ENCODE peak calls at places on chromosome 9, in nine cellular contexts. A is mesendoderm, M is kidney epithelial cell, T is upper lobe of right lung, Z is GM06990, X is left ventricle myocardium inferior, U is breast epithelium, R is cardiac muscle cell, L is sigmoid colon. K is an unnamed sample. For H3K36me3, the result is how much of the 10 kb centered on the place peaks cover.

GRCh38 chr9:82457281-82457680 is 468.7 kb downstream of the SPATA31D1 start:
- DNase-seq in X (no peak), T (no peak), L (no peak), M (no peak), Z (no peak), U (no peak), R (no peak), A (no peak), K (no peak)

GRCh38 chr9:85425153-85425611 is 316.6 kb downstream of the AGTPBP1 start:
- DNase-seq in Z (peak), L (no peak), A (peak), M (peak), U (no peak), R (peak), X (peak), T (peak), K (peak)

GRCh38 chr9:19376931-19377330 is 3.1 kb downstream of the RPS6 start:
- DNase-seq in T (no peak), X (no peak), Z (no peak), M (no peak), R (no peak), U (no peak), L (no peak), A (no peak), K (no peak)

GRCh38 chr9:76932778-76933177 is 26.9 kb upstream of the PRUNE2 start:
- DNase-seq in X (no peak), L (no peak), U (no peak), A (peak), M (no peak), T (no peak), R (peak), Z (no peak), K (no peak)

GRCh38 chr9:114884787-114885452 is 45.5 kb downstream of the TNFSF8 start:
- DNase-seq in A (no peak), Z (no peak), X (no peak), L (no peak), M (no peak), R (no peak), T (no peak), U (no peak), K (no peak)

GRCh38 chr9:126791406-126792230 is 13.2 kb upstream of the ZBTB43 start:
- DNase-seq in X (no peak), L (peak), U (no peak), M (peak), A (peak), Z (no peak), T (peak), R (no peak), K (no peak)

GRCh38 chr9:109771084-109771483 is 8.9 kb upstream of the PALM2AKAP2 start:
- DNase-seq in M (peak), L (no peak), A (peak), Z (no peak), R (peak), T (no peak), U (no peak), X (no peak), K (peak)

GRCh38 chr9:133769511-133770075 is 31.4 kb upstream of the SARDH start:
- DNase-seq in X (no peak), Z (no peak), M (no peak), T (peak), R (no peak), L (peak), U (peak), A (no peak), K (no peak)

GRCh38 chr9:20408513-20408912 is 213.8 kb downstream of the MLLT3 start:
- DNase-seq in T (no peak), U (no peak), L (no peak), Z (no peak), R (no peak), X (no peak), M (no peak), A (peak), K (peak)

GRCh38 chr9:116027511-116027910 is 126.1 kb upstream of the PAPPA start:
- DNase-seq in U (no peak), A (no peak), R (no peak), X (no peak), M (peak), T (no peak), Z (no peak), L (no peak), K (no peak)

GRCh38 chr9:76453785-76454184 is 5.2 kb upstream of the GCNT1 start:
- DNase-seq in T (no peak), X (no peak), R (no peak), U (no peak), Z (no peak), M (no peak), A (no peak), L (no peak), K (no peak)

GRCh38 chr9:15501179-15501578 is 9.6 kb downstream of the PSIP1 start:
- DNase-seq in L (no peak), A (no peak), M (no peak), Z (no peak), T (no peak), R (no peak), U (no peak), X (no peak), K (no peak)

GRCh38 chr9:35689601-35690446 is at the start of gene TPM2:
- DNase-seq in Z (no peak), T (no peak), L (peak), X (peak), U (peak), R (peak), M (no peak), A (peak), K (peak)

GRCh38 chr9:36006541-36006940 is 30.2 kb upstream of the RECK start:
- DNase-seq in U (no peak), T (no peak), L (no peak), X (no peak), A (no peak), Z (no peak), M (no peak), R (no peak), K (no peak)

GRCh38 chr9:124326378-124326777 is 68.6 kb downstream of the NEK6 start:
- DNase-seq in L (no peak), R (no peak), T (no peak), Z (no peak), U (no peak), X (no peak), M (no peak), A (no peak), K (no peak)

GRCh38 chr9:80285325-80285724 is 713.6 kb downstream of the TLE4 start:
- DNase-seq in T (no peak), M (no peak), X (no peak), U (no peak), L (no peak), R (peak), Z (no peak), A (peak), K (peak)

GRCh38 chr9:134490446-134490845 is 151.2 kb upstream of the COL5A1 start:
- DNase-seq in X (no peak), T (peak), L (peak), M (no peak), U (no peak), A (no peak), Z (no peak), R (no peak), K (no peak)

GRCh38 chr9:82797539-82797938 is 265.4 kb downstream of the RASEF start:
- DNase-seq in R (peak), T (no peak), U (no peak), Z (no peak), X (peak), M (no peak), L (no peak), A (no peak), K (no peak)

GRCh38 chr9:4243877-4244812 is 55.7 kb downstream of the GLIS3 start:
- DNase-seq in R (no peak), Z (no peak), M (no peak), L (no peak), U (no peak), T (no peak), X (no peak), A (no peak), K (no peak)

GRCh38 chr9:4985376-4986266 is 549 bp downstream of the JAK2 start:
- DNase-seq in M (no peak), R (peak), Z (peak), A (peak), L (peak), U (no peak), X (peak), T (peak), K (peak)

GRCh38 chr9:34647651-34648050 is 1.2 kb downstream of the GALT start:
- DNase-seq in X (no peak), Z (no peak), L (no peak), M (no peak), T (no peak), R (no peak), A (no peak), U (no peak), K (no peak)
- H3K4me3 ChIP-seq in X (peak), Z (peak), L (peak), M (peak), T (peak), R (peak), A (no peak), U (peak), K (peak)

GRCh38 chr9:131235480-131235851 is 40.8 kb downstream of the FAM78A start:
- DNase-seq in R (peak), Z (no peak), M (no peak), T (no peak), X (no peak), U (no peak), L (peak), A (no peak), K (no peak)

GRCh38 chr9:131237311-131237710 is 39.0 kb downstream of the FAM78A start:
- DNase-seq in L (peak), X (no peak), M (no peak), R (no peak), U (no peak), Z (no peak), A (no peak), T (no peak), K (no peak)

GRCh38 chr9:131234799-131235479 is 41.4 kb downstream of the FAM78A start:
- DNase-seq in M (no peak), X (no peak), Z (no peak), A (no peak), L (peak), R (peak), U (no peak), T (no peak), K (no peak)

GRCh38 chr9:131236761-131237160 is 39.5 kb downstream of the FAM78A start:
- DNase-seq in R (no peak), Z (no peak), A (no peak), T (no peak), X (no peak), M (no peak), U (no peak), L (peak), K (no peak)

DNA sequence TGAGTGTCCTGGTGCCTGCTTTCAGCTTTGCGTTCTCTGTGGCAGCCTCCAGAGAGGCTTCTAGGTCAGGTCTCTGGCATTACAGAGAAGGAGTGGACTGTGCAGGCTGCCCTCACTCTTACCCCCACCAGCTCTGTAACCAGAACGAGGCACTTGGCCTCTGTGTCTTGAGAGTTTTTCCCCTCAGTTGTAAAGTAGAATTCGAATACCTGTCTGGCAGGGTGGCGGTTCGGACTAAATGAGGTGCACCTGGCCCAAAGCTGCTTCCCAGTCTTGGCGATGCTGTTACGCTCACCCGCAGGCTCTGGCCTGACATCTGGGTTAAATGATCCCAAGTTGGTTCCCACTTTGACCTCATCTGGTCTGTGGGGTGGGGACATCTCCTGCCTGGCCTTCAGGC is 40.1 kb downstream of the FAM78A start:
- DNase-seq in R (no peak), L (peak), M (no peak), U (no peak), X (no peak), T (no peak), Z (no peak), A (no peak), K (no peak)
- H3K36me3 ChIP-seq in R (under half), L (under half), M (under half), U (under half), X (under half), T (under half), Z (under half), A (under half), K (under half)

GRCh38 chr9:111898331-111899096 is 1.9 kb downstream of the UGCG start:
- DNase-seq in L (no peak), R (no peak), A (no peak), Z (no peak), U (no peak), T (no peak), M (no peak), X (no peak), K (no peak)

GRCh38 chr9:111902396-111903147 is 6.0 kb downstream of the UGCG start:
- DNase-seq in U (no peak), L (no peak), X (no peak), R (no peak), Z (no peak), M (no peak), T (no peak), A (no peak), K (no peak)

GRCh38 chr9:111900934-111901612 is 4.5 kb downstream of the UGCG start:
- DNase-seq in A (no peak), T (no peak), U (no peak), X (no peak), L (no peak), Z (no peak), R (no peak), M (no peak), K (no peak)

GRCh38 chr9:111897831-111898144 is 1.2 kb downstream of the UGCG start:
- DNase-seq in L (no peak), T (no peak), A (no peak), X (no peak), Z (peak), M (no peak), R (no peak), U (no peak), K (no peak)

GRCh38 chr9:111900081-111900805 is 3.6 kb downstream of the UGCG start:
- DNase-seq in Z (no peak), X (no peak), L (no peak), U (no peak), A (no peak), M (no peak), T (no peak), R (no peak), K (no peak)
- H3K4me3 ChIP-seq in Z (peak), X (peak), L (no peak), U (no peak), A (no peak), M (peak), T (peak), R (no peak), K (no peak)

DNA sequence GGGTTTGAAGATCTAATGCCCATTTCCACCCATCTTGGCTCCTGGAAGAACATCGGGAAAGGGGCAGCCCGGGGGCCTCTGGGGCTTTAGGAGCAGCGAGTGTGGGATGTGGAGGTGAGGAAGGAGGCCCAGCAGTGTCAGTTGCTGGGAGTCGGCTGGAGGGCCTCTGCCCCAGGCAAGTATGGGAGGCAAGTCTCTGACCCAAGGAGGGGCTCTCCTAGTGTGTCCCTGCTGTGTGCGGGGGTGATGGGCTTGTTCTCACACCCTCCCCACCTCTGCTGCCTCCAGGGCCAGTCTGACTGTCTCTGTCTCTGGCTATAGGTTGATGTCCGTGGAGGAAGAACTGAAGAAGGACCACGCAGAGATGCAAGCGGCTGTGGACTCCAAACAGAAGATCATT is 129.7 kb downstream of the DAB2IP start:
- DNase-seq in U (no peak), Z (no peak), M (no peak), L (no peak), A (no peak), R (no peak), T (peak), X (no peak), K (no peak)
- H3K36me3 ChIP-seq in U (under half), Z (under half), M (under half), L (half or more), A (under half), R (under half), T (half or more), X (half or more), K (under half)

GRCh38 chr9:121499177-121499426 is 542 bp downstream of the GGTA1 start:
- DNase-seq in X (no peak), U (no peak), A (no peak), T (no peak), R (no peak), L (no peak), M (no peak), Z (peak), K (no peak)
- H3K4me3 ChIP-seq in X (peak), U (peak), A (no peak), T (peak), R (peak), L (peak), M (peak), Z (no peak), K (peak)

GRCh38 chr9:135505406-135506187 is 5.1 kb downstream of the MRPS2 start:
- DNase-seq in U (no peak), L (peak), R (no peak), T (peak), X (no peak), A (no peak), Z (no peak), M (no peak), K (no peak)

GRCh38 chr9:135509458-135509857 is 9.0 kb downstream of the MRPS2 start:
- DNase-seq in M (no peak), L (no peak), A (no peak), X (no peak), T (no peak), U (no peak), R (no peak), Z (no peak), K (no peak)

GRCh38 chr9:135507104-135508035 is 6.9 kb downstream of the MRPS2 start:
- DNase-seq in Z (no peak), X (no peak), M (no peak), L (peak), T (peak), U (peak), A (no peak), R (no peak), K (no peak)

GRCh38 chr9:135506327-135507103 is 6.0 kb downstream of the MRPS2 start:
- DNase-seq in Z (no peak), T (peak), L (peak), R (no peak), U (no peak), A (peak), X (no peak), M (no peak), K (peak)

GRCh38 chr9:135508211-135508820 is 7.8 kb downstream of the MRPS2 start:
- DNase-seq in R (no peak), M (no peak), U (peak), L (peak), Z (no peak), T (peak), A (no peak), X (no peak), K (no peak)
- H3K36me3 ChIP-seq in R (under half), M (under half), U (under half), L (under half), Z (under half), T (under half), A (under half), X (under half), K (under half)